ENCODE peak calls at places on chromosomes 5 and 9, in seven cellular contexts. H is progenitor cell of endocrine pancreas, W is Peyer's patch, A is Calu3, B is WTC11, G is heart right ventricle, J is CD14-positive monocyte. E is an unnamed sample.

GRCh38 chr9:34611811-34612787 is at the start of gene RPP25L:
- DNase-seq in H (peak; percentile 75), W (peak; percentile 93), A (peak; percentile 84), B (peak; percentile 83), G (peak; percentile 88), J (peak; percentile 73), E (peak; percentile 75)

GRCh38 chr5:62564101-62564500 is 14.5 kb upstream of the LRRC70 start:
- DNase-seq in H (no peak), W (no peak), A (no peak), B (no peak), G (no peak), J (no peak), E (no peak)

GRCh38 chr9:137341227-137341626 is 39.2 kb upstream of the NRARP start:
- DNase-seq in H (no peak), W (no peak), A (no peak), B (no peak), G (no peak), J (no peak), E (no peak)

GRCh38 chr5:38931731-38932130 is 85.9 kb downstream of the OSMR start:
- DNase-seq in H (no peak), W (no peak), A (no peak), B (no peak), G (no peak), J (no peak), E (no peak)

GRCh38 chr9:110650261-110650660 is 18.3 kb upstream of the MUSK start:
- DNase-seq in H (no peak), W (no peak), A (no peak), B (no peak), G (no peak), J (no peak), E (no peak)

GRCh38 chr5:41935544-41935943 is 10.5 kb downstream of the FBXO4 start:
- DNase-seq in H (no peak), W (no peak), A (no peak), B (no peak), G (no peak), J (no peak), E (no peak)

GRCh38 chr5:102807878-102808502 is 52.9 kb downstream of the PAM start:
- DNase-seq in H (no peak), W (no peak), A (no peak), B (no peak), G (no peak), J (no peak), E (no peak)

GRCh38 chr5:147415663-147416062 is 94.2 kb downstream of the DPYSL3 start:
- DNase-seq in H (no peak), W (no peak), A (no peak), B (no peak), G (no peak), J (no peak), E (no peak)

GRCh38 chr5:160339406-160340140 is 27.2 kb upstream of the CCNJL start:
- DNase-seq in H (no peak), W (no peak), A (no peak), B (no peak), G (no peak), J (no peak), E (no peak)

GRCh38 chr5:173829826-173830225 is 58.3 kb upstream of the CPEB4 start:
- DNase-seq in H (no peak), W (no peak), A (no peak), B (no peak), G (no peak), J (peak; percentile 56), E (no peak)

GRCh38 chr5:55544341-55544740 is 9.6 kb upstream of the PLPP1 start:
- DNase-seq in H (no peak), W (no peak), A (no peak), B (no peak), G (no peak), J (no peak), E (no peak)

GRCh38 chr9:32430720-32431119 is 46.3 kb downstream of the ACO1 start:
- DNase-seq in H (no peak), W (no peak), A (no peak), B (no peak), G (no peak), J (no peak), E (no peak)

GRCh38 chr5:98513378-98513777 is 260.1 kb upstream of the RGMB start:
- DNase-seq in H (no peak), W (no peak), A (no peak), B (peak; percentile 31), G (no peak), J (no peak), E (no peak)

GRCh38 chr9:89781838-89782237 is 177.0 kb downstream of the GADD45G start:
- DNase-seq in H (no peak), W (no peak), A (no peak), B (no peak), G (no peak), J (peak; percentile 71), E (no peak)

GRCh38 chr5:54792611-54793404 is 192.6 kb downstream of the ESM1 start:
- DNase-seq in H (no peak), W (no peak), A (no peak), B (no peak), G (no peak), J (no peak), E (no peak)

GRCh38 chr9:26744362-26744965 is 148.1 kb downstream of the CAAP1 start:
- DNase-seq in H (no peak), W (no peak), A (peak; percentile 2), B (no peak), G (no peak), J (no peak), E (no peak)

GRCh38 chr5:172267943-172268342 is 15.6 kb downstream of the UBTD2 start:
- DNase-seq in H (no peak), W (no peak), A (no peak), B (no peak), G (no peak), J (no peak), E (no peak)

GRCh38 chr5:179300834-179301233 is 44.4 kb downstream of the ADAMTS2 start:
- DNase-seq in H (no peak), W (peak; percentile 22), A (no peak), B (peak; percentile 9), G (peak; percentile 34), J (peak; percentile 17), E (no peak)

DNA sequence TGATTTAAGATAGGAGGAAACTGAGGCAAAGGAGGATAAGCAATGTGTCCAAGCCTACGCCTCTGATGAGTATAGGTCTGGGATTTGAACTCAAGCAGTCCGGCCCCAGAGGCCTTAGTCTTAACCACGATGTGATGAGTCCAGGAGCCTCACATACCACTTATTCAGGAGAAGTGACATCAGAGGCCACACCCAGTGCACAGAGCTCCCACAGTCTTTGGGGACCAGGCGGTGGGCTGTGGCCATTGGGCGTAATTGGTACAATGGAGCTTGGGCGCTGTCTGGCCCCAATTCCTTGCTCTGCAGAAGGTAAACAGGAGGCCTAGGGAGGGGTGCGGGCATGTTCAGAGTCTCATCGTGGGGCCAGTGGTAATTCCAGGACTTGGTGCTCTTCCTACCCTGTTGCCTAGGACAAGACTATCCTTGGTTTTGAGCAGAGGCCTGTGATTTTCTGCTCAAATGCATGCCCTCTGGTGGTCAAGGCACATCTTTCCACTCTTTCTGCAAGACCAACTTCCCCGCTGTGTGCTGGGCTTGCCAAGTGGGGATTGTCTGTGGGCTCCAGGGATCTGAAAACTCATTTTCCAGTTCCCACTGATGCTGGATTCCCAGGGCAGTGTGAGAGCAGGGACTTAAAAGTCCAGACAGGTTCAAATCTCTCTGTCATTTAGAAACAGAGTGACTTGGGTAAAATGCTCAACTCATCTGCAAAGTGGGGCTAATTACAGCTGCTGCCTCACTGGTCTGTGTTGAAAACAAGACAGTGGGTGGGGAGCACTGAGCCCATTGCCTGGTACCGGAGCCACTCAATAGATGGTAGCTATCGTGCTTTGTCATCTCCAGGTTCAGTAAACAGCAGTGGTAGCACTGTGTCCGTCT is 15.8 kb downstream of the NDST1 start:
- DNase-seq in H (no peak), W (no peak), A (peak; percentile 52), B (peak; percentile 48), G (peak; percentile 58), J (no peak), E (peak; percentile 26)
- TF ChIP-seq CTCF in H (peak; percentile 63), W (peak; percentile 46), A (peak; percentile 63), B (peak; percentile 12), G (peak; percentile 62), J (peak; percentile 69), E (peak; percentile 72)

DNA sequence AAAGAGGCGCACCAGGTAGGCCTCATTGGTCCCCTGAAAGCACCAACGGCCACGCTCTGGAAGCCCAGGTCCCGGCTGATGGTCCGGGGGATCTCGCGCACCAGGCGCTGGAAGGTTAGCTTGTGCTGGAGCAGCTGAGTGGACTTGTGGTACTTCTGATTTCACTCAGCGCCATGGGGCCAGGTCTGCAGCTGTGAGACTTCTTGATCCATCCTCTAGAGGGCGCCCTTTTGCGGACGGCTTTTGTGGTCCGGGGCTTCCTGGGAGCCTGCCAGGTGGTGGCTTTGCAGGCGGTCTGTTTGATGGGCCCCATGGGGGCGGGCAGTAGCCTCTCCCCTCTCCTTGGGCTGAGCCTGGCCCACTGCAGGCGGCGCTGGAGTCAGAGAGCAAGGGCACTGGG is 10.4 kb downstream of the TAF11L12 start:
- DNase-seq in H (no peak), W (no peak), A (no peak), B (peak; percentile 77), G (no peak), J (no peak), E (no peak)
- TF ChIP-seq CTCF in H (peak; percentile 21), W (no peak), A (no peak), B (peak; percentile 69), G (no peak), J (no peak), E (peak; percentile 32)

GRCh38 chr9:97307091-97307490 is 368 bp upstream of the CCDC180 start:
- DNase-seq in H (peak; percentile 65), W (peak; percentile 82), A (no peak), B (peak; percentile 99), G (peak; percentile 90), J (no peak), E (peak; percentile 77)
- TF ChIP-seq CTCF in H (peak; percentile 27), W (no peak), A (no peak), B (no peak), G (peak; percentile 36), J (no peak), E (peak; percentile 42)

GRCh38 chr9:130474131-130474530 is 29.4 kb downstream of the ASS1 start:
- DNase-seq in H (no peak), W (no peak), A (no peak), B (no peak), G (no peak), J (no peak), E (no peak)

GRCh38 chr9:130471411-130472183 is 26.8 kb downstream of the ASS1 start:
- DNase-seq in H (no peak), W (no peak), A (no peak), B (no peak), G (no peak), J (no peak), E (no peak)

GRCh38 chr9:130472184-130472705 is 27.5 kb downstream of the ASS1 start:
- DNase-seq in H (no peak), W (no peak), A (no peak), B (no peak), G (no peak), J (no peak), E (no peak)

GRCh38 chr9:130473009-130473408 is 28.2 kb downstream of the ASS1 start:
- DNase-seq in H (no peak), W (no peak), A (no peak), B (no peak), G (no peak), J (no peak), E (no peak)

GRCh38 chr9:130473521-130473920 is 28.8 kb downstream of the ASS1 start:
- DNase-seq in H (no peak), W (no peak), A (no peak), B (no peak), G (no peak), J (no peak), E (no peak)
- TF ChIP-seq CTCF in H (no peak), W (no peak), A (no peak), B (no peak), G (no peak), J (no peak), E (no peak)